ENCODE peak calls at places on chromosomes 2 and 18, in seven cellular contexts. A is colonic mucosa; Z is thyroid gland; R is upper lobe of left lung; H is tibial artery; B is adrenal gland; T is CD4-positive, CD25-positive, alpha-beta regulatory T cell. C is an unnamed sample. For H3K4me1, the result is how much of the 10 kb centered on the place peaks cover.

GRCh38 chr2:26483501-26483900 is 5.6 kb upstream of the OTOF start:
- DNase-seq in B (peak), Z (no peak), T (no peak), H (no peak), A (no peak), R (no peak), C (no peak)

GRCh38 chr2:190553254-190553653 is 18.7 kb upstream of the NEMP2 start:
- DNase-seq in T (no peak), R (no peak), B (no peak), A (no peak), H (no peak), Z (no peak), C (no peak)

GRCh38 chr2:62474173-62474572 is 31.8 kb downstream of the TMEM17 start:
- DNase-seq in R (no peak), B (no peak), A (no peak), T (no peak), H (no peak), Z (no peak), C (no peak)

GRCh38 chr2:241122376-241123002 is 20.4 kb upstream of the MTERF4 start:
- DNase-seq in T (no peak), H (no peak), R (no peak), A (no peak), B (no peak), Z (no peak), C (no peak)

GRCh38 chr2:12452211-12452610 is 264.5 kb upstream of the TRIB2 start:
- DNase-seq in T (no peak), H (no peak), R (no peak), B (no peak), A (no peak), Z (no peak), C (peak)

GRCh38 chr18:46386788-46387187 is 270.2 kb downstream of the LOXHD1 start:
- DNase-seq in R (no peak), B (no peak), A (no peak), T (no peak), Z (peak), H (no peak), C (no peak)

GRCh38 chr2:152221870-152222269 is 46.3 kb upstream of the STAM2 start:
- DNase-seq in Z (no peak), A (no peak), B (no peak), R (no peak), T (no peak), H (no peak), C (peak)

GRCh38 chr2:12637754-12638153 is 79.0 kb upstream of the TRIB2 start:
- DNase-seq in T (no peak), Z (no peak), A (no peak), B (peak), H (no peak), R (no peak), C (no peak)

GRCh38 chr2:25305197-25305596 is 36.5 kb downstream of the DNMT3A start:
- DNase-seq in B (no peak), Z (no peak), A (no peak), R (no peak), H (no peak), T (peak), C (no peak)
- H3K4me1 ChIP-seq in B (half or more), Z (under half), A (under half), R (under half), H (under half), T (under half), C (under half)

GRCh38 chr18:23971656-23972230 is 42.8 kb upstream of the TTC39C start:
- DNase-seq in Z (no peak), A (no peak), R (no peak), T (no peak), H (no peak), B (no peak), C (no peak)
- H3K4me1 ChIP-seq in Z (under half), A (under half), R (under half), T (half or more), H (under half), B (under half), C (under half)

GRCh38 chr2:159133795-159134194 is 152.7 kb downstream of the WDSUB1 start:
- DNase-seq in Z (no peak), B (no peak), A (no peak), T (peak), H (no peak), R (no peak), C (no peak)
- H3K4me1 ChIP-seq in Z (half or more), B (under half), A (under half), T (under half), H (half or more), R (under half), C (half or more)

GRCh38 chr2:54549430-54549829 is 93.3 kb downstream of the SPTBN1 start:
- DNase-seq in A (no peak), H (no peak), R (no peak), B (no peak), Z (no peak), T (no peak), C (no peak)

GRCh38 chr2:54543736-54544396 is 87.7 kb downstream of the SPTBN1 start:
- DNase-seq in H (no peak), T (no peak), B (no peak), R (no peak), Z (no peak), A (no peak), C (no peak)

GRCh38 chr2:54546925-54547324 is 90.8 kb downstream of the SPTBN1 start:
- DNase-seq in H (no peak), R (no peak), B (no peak), T (peak), Z (no peak), A (no peak), C (no peak)

GRCh38 chr2:54545700-54546450 is 89.7 kb downstream of the SPTBN1 start:
- DNase-seq in Z (no peak), B (no peak), T (no peak), H (no peak), R (no peak), A (no peak), C (peak)

GRCh38 chr2:54546518-54546917 is 90.4 kb downstream of the SPTBN1 start:
- DNase-seq in B (no peak), T (no peak), R (no peak), A (no peak), H (no peak), Z (no peak), C (no peak)
- H3K4me1 ChIP-seq in B (under half), T (under half), R (half or more), A (under half), H (under half), Z (under half), C (under half)

DNA sequence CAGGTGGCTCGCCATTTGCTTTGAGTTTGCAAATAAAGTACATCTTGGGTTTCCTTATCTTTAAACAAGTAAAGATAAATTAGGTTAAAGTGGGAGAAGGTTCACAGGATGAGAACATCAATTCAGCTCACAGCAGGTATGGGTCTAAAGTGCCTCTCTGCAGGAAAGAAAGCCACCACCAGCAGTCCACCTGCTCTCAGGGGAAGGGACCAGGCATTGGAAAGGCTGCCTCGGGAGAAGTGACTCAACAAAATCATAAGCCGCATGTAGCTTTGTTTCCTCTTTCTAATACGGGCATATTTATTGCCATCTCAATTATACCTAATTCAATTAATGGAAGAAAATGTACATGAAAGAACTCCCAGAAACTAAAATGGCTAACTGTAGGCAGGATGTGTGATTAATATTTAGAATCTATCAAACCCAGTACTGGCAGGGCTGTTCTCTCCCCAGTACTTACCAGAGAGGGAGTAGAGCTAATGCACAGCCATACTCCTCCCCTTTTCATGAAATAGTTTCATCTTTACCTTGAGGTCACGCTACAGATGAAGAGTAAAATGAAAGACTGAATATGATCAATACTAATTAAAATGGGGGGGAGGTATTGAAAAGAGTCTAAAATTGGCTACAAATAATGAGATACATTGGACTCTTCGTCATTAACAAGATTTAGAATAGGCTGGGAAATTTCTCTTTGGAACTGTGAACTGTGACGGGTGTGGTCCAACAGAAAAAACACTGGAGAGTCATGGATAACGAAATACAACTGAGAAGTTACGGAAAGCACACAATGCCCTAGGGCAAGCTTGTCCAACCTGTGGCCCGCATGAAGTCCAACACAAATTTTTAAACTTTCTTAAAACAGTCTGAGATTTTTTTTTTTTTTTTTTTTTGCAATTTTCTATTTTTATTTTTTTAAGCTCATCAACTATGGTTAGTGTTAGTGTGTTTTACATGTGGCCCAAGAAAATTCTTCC is 28.1 kb downstream of the CDC42EP3 start:
- DNase-seq in R (no peak), H (no peak), B (no peak), Z (no peak), A (no peak), T (peak), C (no peak)
- H3K4me1 ChIP-seq in R (under half), H (half or more), B (under half), Z (under half), A (under half), T (half or more), C (under half)

GRCh38 chr2:56380861-56381260 is 197.1 kb downstream of the CCDC85A start:
- DNase-seq in Z (no peak), B (no peak), H (no peak), T (no peak), A (no peak), R (no peak), C (no peak)
- H3K4me1 ChIP-seq in Z (under half), B (under half), H (under half), T (under half), A (under half), R (under half), C (under half)